ENCODE peak calls at places on chromosomes 1 and 21, in six cellular contexts. One of them, this sample, is unnamed.
A peak's percentile ranks its signal among the peaks of the same experiment; 100 is the strongest.

GRCh38 chr1:8015809-8016165 is 10.3 kb downstream of the ERRFI1 start:
- DNase-seq in SK-N-SH: no peak
- DNase-seq in stimulated activated CD8-positive, alpha-beta memory T cell treated with anti-CD3 and anti-CD28 coated beads, Interleukin-4, amount 100 ng/mL, for 4 hours: no peak
- DNase-seq in HEK293T: no peak
- DNase-seq in Panc1: no peak
- DNase-seq in H7: no peak
- DNase-seq in this sample: no peak

GRCh38 chr1:31798433-31799195 is 17.2 kb downstream of the SPOCD1 start:
- DNase-seq in SK-N-SH: no peak
- DNase-seq in stimulated activated CD8-positive, alpha-beta memory T cell treated with anti-CD3 and anti-CD28 coated beads, Interleukin-4, amount 100 ng/mL, for 4 hours: no peak
- DNase-seq in HEK293T: no peak
- DNase-seq in Panc1: peak; percentile 42
- DNase-seq in H7: peak; percentile 51
- DNase-seq in this sample: no peak

GRCh38 chr1:36365310-36365895 is 20.3 kb downstream of the STK40 start:
- DNase-seq in SK-N-SH: no peak
- DNase-seq in stimulated activated CD8-positive, alpha-beta memory T cell treated with anti-CD3 and anti-CD28 coated beads, Interleukin-4, amount 100 ng/mL, for 4 hours: no peak
- DNase-seq in HEK293T: no peak
- DNase-seq in Panc1: no peak
- DNase-seq in H7: no peak
- DNase-seq in this sample: no peak

GRCh38 chr21:36260030-36260787 is 59.8 kb upstream of the MORC3 start:
- DNase-seq in SK-N-SH: peak; percentile 70
- DNase-seq in stimulated activated CD8-positive, alpha-beta memory T cell treated with anti-CD3 and anti-CD28 coated beads, Interleukin-4, amount 100 ng/mL, for 4 hours: peak; percentile 5
- DNase-seq in HEK293T: peak; percentile 72
- DNase-seq in Panc1: peak; percentile 38
- DNase-seq in H7: peak; percentile 72
- DNase-seq in this sample: no peak

GRCh38 chr1:2353907-2354438 is 37.4 kb downstream of the MORN1 start:
- DNase-seq in SK-N-SH: no peak
- DNase-seq in stimulated activated CD8-positive, alpha-beta memory T cell treated with anti-CD3 and anti-CD28 coated beads, Interleukin-4, amount 100 ng/mL, for 4 hours: no peak
- DNase-seq in HEK293T: no peak
- DNase-seq in Panc1: no peak
- DNase-seq in H7: no peak
- DNase-seq in this sample: no peak

GRCh38 chr1:17696417-17697301 is 58.5 kb upstream of the ACTL8 start:
- DNase-seq in SK-N-SH: no peak
- DNase-seq in stimulated activated CD8-positive, alpha-beta memory T cell treated with anti-CD3 and anti-CD28 coated beads, Interleukin-4, amount 100 ng/mL, for 4 hours: no peak
- DNase-seq in HEK293T: peak; percentile 36
- DNase-seq in Panc1: peak; percentile 2
- DNase-seq in H7: peak; percentile 87
- DNase-seq in this sample: no peak

GRCh38 chr1:47186267-47187185 is 3.3 kb downstream of the PDZK1IP1 start:
- DNase-seq in SK-N-SH: peak; percentile 2
- DNase-seq in stimulated activated CD8-positive, alpha-beta memory T cell treated with anti-CD3 and anti-CD28 coated beads, Interleukin-4, amount 100 ng/mL, for 4 hours: no peak
- DNase-seq in HEK293T: no peak
- DNase-seq in Panc1: no peak
- DNase-seq in H7: peak; percentile 23
- DNase-seq in this sample: no peak

GRCh38 chr21:14736162-14736561 is 190.0 kb upstream of the SAMSN1 start:
- DNase-seq in SK-N-SH: no peak
- DNase-seq in stimulated activated CD8-positive, alpha-beta memory T cell treated with anti-CD3 and anti-CD28 coated beads, Interleukin-4, amount 100 ng/mL, for 4 hours: no peak
- DNase-seq in HEK293T: no peak
- DNase-seq in Panc1: no peak
- DNase-seq in H7: no peak
- DNase-seq in this sample: no peak

GRCh38 chr1:181104790-181105133 is 16.3 kb downstream of the IER5 start:
- DNase-seq in SK-N-SH: no peak
- DNase-seq in stimulated activated CD8-positive, alpha-beta memory T cell treated with anti-CD3 and anti-CD28 coated beads, Interleukin-4, amount 100 ng/mL, for 4 hours: no peak
- DNase-seq in HEK293T: peak; percentile 45
- DNase-seq in Panc1: no peak
- DNase-seq in H7: no peak
- DNase-seq in this sample: no peak

GRCh38 chr1:217153361-217153760 is 430.1 kb upstream of the ESRRG start:
- DNase-seq in SK-N-SH: no peak
- DNase-seq in stimulated activated CD8-positive, alpha-beta memory T cell treated with anti-CD3 and anti-CD28 coated beads, Interleukin-4, amount 100 ng/mL, for 4 hours: no peak
- DNase-seq in HEK293T: no peak
- DNase-seq in Panc1: no peak
- DNase-seq in H7: no peak
- DNase-seq in this sample: no peak

GRCh38 chr1:26296340-26297056 is 9.9 kb downstream of the UBXN11 start:
- DNase-seq in SK-N-SH: no peak
- DNase-seq in stimulated activated CD8-positive, alpha-beta memory T cell treated with anti-CD3 and anti-CD28 coated beads, Interleukin-4, amount 100 ng/mL, for 4 hours: no peak
- DNase-seq in HEK293T: no peak
- DNase-seq in Panc1: no peak
- DNase-seq in H7: no peak
- DNase-seq in this sample: no peak

GRCh38 chr1:64822621-64823020 is 77.7 kb downstream of the RAVER2 start:
- DNase-seq in SK-N-SH: no peak
- DNase-seq in stimulated activated CD8-positive, alpha-beta memory T cell treated with anti-CD3 and anti-CD28 coated beads, Interleukin-4, amount 100 ng/mL, for 4 hours: no peak
- DNase-seq in HEK293T: no peak
- DNase-seq in Panc1: peak; percentile 30
- DNase-seq in H7: no peak
- DNase-seq in this sample: no peak

GRCh38 chr1:78843111-78843908 is 163.2 kb downstream of the ADGRL4 start:
- DNase-seq in SK-N-SH: no peak
- DNase-seq in stimulated activated CD8-positive, alpha-beta memory T cell treated with anti-CD3 and anti-CD28 coated beads, Interleukin-4, amount 100 ng/mL, for 4 hours: no peak
- DNase-seq in HEK293T: no peak
- DNase-seq in Panc1: no peak
- DNase-seq in H7: no peak
- DNase-seq in this sample: no peak

GRCh38 chr21:32371913-32372314 is 20.9 kb downstream of the URB1 start:
- DNase-seq in SK-N-SH: no peak
- DNase-seq in stimulated activated CD8-positive, alpha-beta memory T cell treated with anti-CD3 and anti-CD28 coated beads, Interleukin-4, amount 100 ng/mL, for 4 hours: no peak
- DNase-seq in HEK293T: no peak
- DNase-seq in Panc1: no peak
- DNase-seq in H7: no peak
- DNase-seq in this sample: no peak

GRCh38 chr1:227899820-227900449 is 47.8 kb downstream of the WNT9A start:
- DNase-seq in SK-N-SH: no peak
- DNase-seq in stimulated activated CD8-positive, alpha-beta memory T cell treated with anti-CD3 and anti-CD28 coated beads, Interleukin-4, amount 100 ng/mL, for 4 hours: no peak
- DNase-seq in HEK293T: no peak
- DNase-seq in Panc1: no peak
- DNase-seq in H7: no peak
- DNase-seq in this sample: no peak

GRCh38 chr1:208921259-208921658 is 662.3 kb upstream of the CAMK1G start:
- DNase-seq in SK-N-SH: no peak
- DNase-seq in stimulated activated CD8-positive, alpha-beta memory T cell treated with anti-CD3 and anti-CD28 coated beads, Interleukin-4, amount 100 ng/mL, for 4 hours: no peak
- DNase-seq in HEK293T: no peak
- DNase-seq in Panc1: no peak
- DNase-seq in H7: no peak
- DNase-seq in this sample: no peak

GRCh38 chr1:41689596-41689995 is 205.1 kb upstream of the EDN2 start:
- DNase-seq in SK-N-SH: no peak
- DNase-seq in stimulated activated CD8-positive, alpha-beta memory T cell treated with anti-CD3 and anti-CD28 coated beads, Interleukin-4, amount 100 ng/mL, for 4 hours: no peak
- DNase-seq in HEK293T: no peak
- DNase-seq in Panc1: no peak
- DNase-seq in H7: no peak
- DNase-seq in this sample: no peak

GRCh38 chr21:39660191-39660590 is 47.5 kb downstream of the B3GALT5 start:
- DNase-seq in SK-N-SH: peak; percentile 70
- DNase-seq in stimulated activated CD8-positive, alpha-beta memory T cell treated with anti-CD3 and anti-CD28 coated beads, Interleukin-4, amount 100 ng/mL, for 4 hours: no peak
- DNase-seq in HEK293T: no peak
- DNase-seq in Panc1: no peak
- DNase-seq in H7: no peak
- DNase-seq in this sample: no peak

GRCh38 chr1:22749919-22750670 is 39.5 kb downstream of the EPHB2 start:
- DNase-seq in SK-N-SH: no peak
- DNase-seq in stimulated activated CD8-positive, alpha-beta memory T cell treated with anti-CD3 and anti-CD28 coated beads, Interleukin-4, amount 100 ng/mL, for 4 hours: no peak
- DNase-seq in HEK293T: no peak
- DNase-seq in Panc1: peak; percentile 86
- DNase-seq in H7: no peak
- DNase-seq in this sample: no peak

GRCh38 chr1:235129774-235130570 is 1.3 kb upstream of the TOMM20 start:
- DNase-seq in SK-N-SH: no peak
- DNase-seq in stimulated activated CD8-positive, alpha-beta memory T cell treated with anti-CD3 and anti-CD28 coated beads, Interleukin-4, amount 100 ng/mL, for 4 hours: no peak
- DNase-seq in HEK293T: no peak
- DNase-seq in Panc1: no peak
- DNase-seq in H7: no peak
- DNase-seq in this sample: no peak

GRCh38 chr1:21254335-21254951 is 35.8 kb downstream of the ECE1 start:
- DNase-seq in SK-N-SH: peak; percentile 85
- DNase-seq in stimulated activated CD8-positive, alpha-beta memory T cell treated with anti-CD3 and anti-CD28 coated beads, Interleukin-4, amount 100 ng/mL, for 4 hours: no peak
- DNase-seq in HEK293T: no peak
- DNase-seq in Panc1: no peak
- DNase-seq in H7: no peak
- DNase-seq in this sample: no peak

GRCh38 chr1:941588-942383 is 17.3 kb downstream of the NOC2L start:
- DNase-seq in SK-N-SH: peak; percentile 90
- DNase-seq in stimulated activated CD8-positive, alpha-beta memory T cell treated with anti-CD3 and anti-CD28 coated beads, Interleukin-4, amount 100 ng/mL, for 4 hours: no peak
- DNase-seq in HEK293T: peak; percentile 85
- DNase-seq in Panc1: no peak
- DNase-seq in H7: peak; percentile 95
- DNase-seq in this sample: no peak

GRCh38 chr1:160359559-160360226 is 7.2 kb upstream of the NHLH1 start:
- DNase-seq in SK-N-SH: no peak
- DNase-seq in stimulated activated CD8-positive, alpha-beta memory T cell treated with anti-CD3 and anti-CD28 coated beads, Interleukin-4, amount 100 ng/mL, for 4 hours: no peak
- DNase-seq in HEK293T: no peak
- DNase-seq in Panc1: no peak
- DNase-seq in H7: no peak
- DNase-seq in this sample: no peak

GRCh38 chr1:43147625-43148319 is 24.3 kb downstream of the EBNA1BP2 start:
- DNase-seq in SK-N-SH: peak; percentile 91
- DNase-seq in stimulated activated CD8-positive, alpha-beta memory T cell treated with anti-CD3 and anti-CD28 coated beads, Interleukin-4, amount 100 ng/mL, for 4 hours: no peak
- DNase-seq in HEK293T: peak; percentile 79
- DNase-seq in Panc1: no peak
- DNase-seq in H7: peak; percentile 95
- DNase-seq in this sample: no peak

GRCh38 chr1:212486591-212486963 is 53.9 kb downstream of the NENF start:
- DNase-seq in SK-N-SH: no peak
- DNase-seq in stimulated activated CD8-positive, alpha-beta memory T cell treated with anti-CD3 and anti-CD28 coated beads, Interleukin-4, amount 100 ng/mL, for 4 hours: no peak
- DNase-seq in HEK293T: no peak
- DNase-seq in Panc1: no peak
- DNase-seq in H7: no peak
- DNase-seq in this sample: no peak

GRCh38 chr1:111937147-111937725 is 52.2 kb downstream of the KCND3 start:
- DNase-seq in SK-N-SH: no peak
- DNase-seq in stimulated activated CD8-positive, alpha-beta memory T cell treated with anti-CD3 and anti-CD28 coated beads, Interleukin-4, amount 100 ng/mL, for 4 hours: no peak
- DNase-seq in HEK293T: no peak
- DNase-seq in Panc1: no peak
- DNase-seq in H7: no peak
- DNase-seq in this sample: no peak

GRCh38 chr1:111202366-111202706 is 1.9 kb upstream of the DENND2D start:
- DNase-seq in SK-N-SH: no peak
- DNase-seq in stimulated activated CD8-positive, alpha-beta memory T cell treated with anti-CD3 and anti-CD28 coated beads, Interleukin-4, amount 100 ng/mL, for 4 hours: no peak
- DNase-seq in HEK293T: no peak
- DNase-seq in Panc1: no peak
- DNase-seq in H7: no peak
- DNase-seq in this sample: no peak

GRCh38 chr1:225896937-225897549 is 8.1 kb upstream of the LEFTY1 start:
- DNase-seq in SK-N-SH: no peak
- DNase-seq in stimulated activated CD8-positive, alpha-beta memory T cell treated with anti-CD3 and anti-CD28 coated beads, Interleukin-4, amount 100 ng/mL, for 4 hours: peak; percentile 20
- DNase-seq in HEK293T: no peak
- DNase-seq in Panc1: no peak
- DNase-seq in H7: peak; percentile 61
- DNase-seq in this sample: no peak